ENCODE peak calls at places on chromosomes 2 and 18, in six cellular contexts. U is SK-N-SH, L is fibroblast of pulmonary artery, H is GM23338, W is fibroblast of the aortic adventitia, O is fibroblast of lung. T is an unnamed sample.

GRCh38 chr2:197080611-197081010 is 154.1 kb upstream of the PGAP1 start:
- DNase-seq in U (no peak), L (no peak), H (no peak), W (no peak), O (no peak), T (no peak)

GRCh38 chr2:50491541-50492114 is 540.3 kb downstream of the NRXN1 start:
- DNase-seq in U (peak; percentile 34), L (peak; percentile 58), H (peak; percentile 59), W (peak; percentile 52), O (peak; percentile 20), T (peak; percentile 12)

GRCh38 chr2:11657646-11658045 is 12.3 kb downstream of the NTSR2 start:
- DNase-seq in U (no peak), L (no peak), H (no peak), W (no peak), O (no peak), T (no peak)

GRCh38 chr18:36516726-36517125 is 219.2 kb downstream of the FHOD3 start:
- DNase-seq in U (no peak), L (no peak), H (peak; percentile 18), W (no peak), O (no peak), T (no peak)

GRCh38 chr2:84832772-84833461 is 48.0 kb downstream of the TRABD2A start:
- DNase-seq in U (no peak), L (no peak), H (peak; percentile 21), W (no peak), O (no peak), T (no peak)

GRCh38 chr18:48433541-48433940 is 24.4 kb upstream of the ZBTB7C start:
- DNase-seq in U (no peak), L (no peak), H (no peak), W (no peak), O (peak; percentile 12), T (no peak)

GRCh38 chr18:59233017-59233410 is 13.1 kb downstream of the GRP start:
- DNase-seq in U (no peak), L (peak; percentile 7), H (no peak), W (peak; percentile 16), O (no peak), T (peak; percentile 13)

GRCh38 chr2:170669909-170670308 is 45.2 kb upstream of the SP5 start:
- DNase-seq in U (no peak), L (no peak), H (no peak), W (no peak), O (no peak), T (no peak)

GRCh38 chr2:44582363-44583008 is 220.7 kb downstream of the CAMKMT start:
- DNase-seq in U (no peak), L (peak; percentile 53), H (no peak), W (peak; percentile 48), O (peak; percentile 50), T (peak; percentile 65)

GRCh38 chr2:36477744-36478143 is 120.2 kb downstream of the FEZ2 start:
- DNase-seq in U (no peak), L (no peak), H (no peak), W (no peak), O (no peak), T (no peak)

GRCh38 chr2:158724803-158725271 is 70.3 kb upstream of the DAPL1 start:
- DNase-seq in U (no peak), L (no peak), H (no peak), W (no peak), O (peak; percentile 34), T (peak; percentile 18)

GRCh38 chr2:146037334-146037870 is 1517.5 kb upstream of the ZEB2 start:
- DNase-seq in U (no peak), L (no peak), H (no peak), W (no peak), O (peak; percentile 84), T (no peak)

GRCh38 chr2:24828641-24829040 is 35.4 kb downstream of the CENPO start:
- DNase-seq in U (peak; percentile 36), L (no peak), H (no peak), W (no peak), O (no peak), T (no peak)

GRCh38 chr2:184326076-184326475 is 272.3 kb upstream of the ZNF804A start:
- DNase-seq in U (no peak), L (no peak), H (no peak), W (no peak), O (peak; percentile 28), T (no peak)

GRCh38 chr2:234996467-234997270 is 44.9 kb downstream of the SH3BP4 start:
- DNase-seq in U (no peak), L (peak; percentile 67), H (peak; percentile 96), W (peak; percentile 45), O (peak; percentile 97), T (no peak)

GRCh38 chr2:10536569-10537133 is 88.5 kb upstream of the ODC1 start:
- DNase-seq in U (no peak), L (peak; percentile 34), H (no peak), W (no peak), O (no peak), T (no peak)

GRCh38 chr18:11885278-11885991 is 22.7 kb downstream of the MPPE1 start:
- DNase-seq in U (no peak), L (no peak), H (no peak), W (no peak), O (no peak), T (no peak)

GRCh38 chr2:162828545-162828944 is 10.0 kb downstream of the KCNH7 start:
- DNase-seq in U (no peak), L (no peak), H (no peak), W (no peak), O (no peak), T (no peak)

GRCh38 chr2:25673170-25674002 is at the start of gene DTNB:
- DNase-seq in U (peak; percentile 100), L (peak; percentile 57), H (peak; percentile 85), W (peak; percentile 34), O (peak; percentile 57), T (peak; percentile 88)

GRCh38 chr2:31151501-31151900 is 13.3 kb upstream of the GALNT14 start:
- DNase-seq in U (peak; percentile 40), L (no peak), H (peak; percentile 47), W (no peak), O (no peak), T (no peak)

GRCh38 chr2:1432726-1433125 is 19.5 kb downstream of the TPO start:
- DNase-seq in U (no peak), L (no peak), H (no peak), W (no peak), O (no peak), T (no peak)

GRCh38 chr18:1483386-1483785 is 578.7 kb downstream of the ADCYAP1 start:
- DNase-seq in U (no peak), L (peak; percentile 64), H (no peak), W (peak; percentile 53), O (no peak), T (no peak)

GRCh38 chr2:60341151-60341550 is 212.3 kb downstream of the BCL11A start:
- DNase-seq in U (no peak), L (no peak), H (no peak), W (no peak), O (no peak), T (no peak)

GRCh38 chr2:97993926-97994325 is 1.8 kb downstream of the TMEM131 start:
- DNase-seq in U (no peak), L (no peak), H (no peak), W (no peak), O (no peak), T (no peak)

GRCh38 chr18:22687892-22688680 is 245.0 kb upstream of the RBBP8 start:
- DNase-seq in U (no peak), L (no peak), H (no peak), W (no peak), O (no peak), T (no peak)

GRCh38 chr2:58976374-58977055 is 735.4 kb upstream of the FANCL start:
- DNase-seq in U (no peak), L (no peak), H (peak; percentile 88), W (no peak), O (no peak), T (no peak)

GRCh38 chr2:45283764-45284620 is 274.7 kb upstream of the SIX2 start:
- DNase-seq in U (no peak), L (peak; percentile 84), H (no peak), W (peak; percentile 92), O (peak; percentile 91), T (peak; percentile 73)

GRCh38 chr2:61759718-61760117 is 94.1 kb downstream of the FAM161A start:
- DNase-seq in U (no peak), L (peak; percentile 64), H (no peak), W (peak; percentile 86), O (peak; percentile 65), T (peak; percentile 82)

GRCh38 chr2:199818754-199819153 is 32.2 kb downstream of the FTCDNL1 start:
- DNase-seq in U (no peak), L (no peak), H (no peak), W (no peak), O (no peak), T (no peak)

GRCh38 chr18:51653507-51654213 is 456.2 kb upstream of the MEX3C start:
- DNase-seq in U (no peak), L (no peak), H (no peak), W (no peak), O (no peak), T (no peak)
- H3K4me3 ChIP-seq in U (no peak overlapping the region), L (no peak overlapping the region), H (no peak overlapping the region), W (no peak overlapping the region), O (no peak overlapping the region), T (no peak overlapping the region)

GRCh38 chr2:232876071-232876977 is 6.3 kb downstream of the SNORC start:
- DNase-seq in U (peak; percentile 88), L (no peak), H (peak; percentile 65), W (no peak), O (peak; percentile 24), T (no peak)
- TF ChIP-seq CTCF in U (peak; percentile 23), L (no peak), H (peak; percentile 21), W (peak; percentile 12), O (no peak), T (no peak)

GRCh38 chr18:49813321-49814146 is at the start of gene ACAA2:
- DNase-seq in U (peak; percentile 90), L (peak; percentile 91), H (peak; percentile 80), W (peak; percentile 91), O (peak; percentile 81), T (peak; percentile 89)
- H3K4me3 ChIP-seq in U (peak within 1 kb of the TSS; percentile 94), L (peak within 1 kb of the TSS; percentile 84), H (peak within 1 kb of the TSS; percentile 94), W (peak within 1 kb of the TSS; percentile 88), O (peak within 1 kb of the TSS; percentile 90), T (peak within 1 kb of the TSS; percentile 92)

DNA sequence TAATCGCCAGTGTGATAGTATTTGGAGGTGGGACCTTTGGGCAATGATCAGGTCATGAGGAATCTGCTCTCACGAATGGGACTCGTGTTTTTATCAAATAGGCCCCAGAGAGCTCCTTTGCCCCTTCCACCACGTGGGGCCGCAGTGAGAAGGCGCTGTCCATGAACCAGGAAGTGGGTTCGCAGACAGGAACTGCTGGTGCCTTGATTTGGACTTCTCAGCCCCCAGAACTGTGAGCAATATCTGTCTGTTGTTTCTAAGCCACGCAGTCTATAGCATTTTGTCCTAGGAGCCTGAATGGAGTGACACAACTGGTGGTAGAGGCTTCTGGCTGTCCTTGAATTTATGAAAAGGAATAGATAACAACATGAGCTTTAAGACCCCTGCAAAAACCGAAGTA is 111.2 kb upstream of the HDAC4 start:
- DNase-seq in U (no peak), L (no peak), H (no peak), W (no peak), O (no peak), T (no peak)
- TF ChIP-seq CTCF in U (no peak), L (no peak), H (no peak), W (no peak), O (no peak), T (no peak)

T was measured in foreskin fibroblast.